ENCODE peak calls at places on chromosomes 13 and 19, in six cellular contexts. I is amniotic epithelial cell; Z is pulmonary artery endothelial cell; U is activated CD4-positive, CD25-positive, alpha-beta regulatory T cell treated with anti-CD3 and anti-CD28 coated beads, Interleukin-2, amount 50 U/mL, for 16 hours; N is fibroblast of gingiva; O is GM12891. P is an unnamed sample.

GRCh38 chr13:112616586-112617381 is 28.8 kb upstream of the TUBGCP3 start:
- DNase-seq in I (peak), Z (peak), U (no peak), N (peak), O (peak), P (no peak)

GRCh38 chr13:78978381-78978998 is 319.5 kb upstream of the OBI1 start:
- DNase-seq in I (peak), Z (peak), U (no peak), N (peak), O (peak), P (peak)

GRCh38 chr13:30742896-30743295 is 7.6 kb downstream of the ALOX5AP start:
- DNase-seq in I (no peak), Z (no peak), U (no peak), N (no peak), O (no peak), P (no peak)

GRCh38 chr19:18946335-18946734 is 5.3 kb upstream of the HOMER3 start:
- DNase-seq in I (no peak), Z (no peak), U (no peak), N (no peak), O (no peak), P (no peak)

GRCh38 chr13:21689097-21689496 is 18.2 kb downstream of the FGF9 start:
- DNase-seq in I (no peak), Z (no peak), U (no peak), N (no peak), O (no peak), P (no peak)

GRCh38 chr13:112974676-112975075 is 5.7 kb downstream of the MCF2L start:
- DNase-seq in I (no peak), Z (no peak), U (no peak), N (no peak), O (no peak), P (no peak)

GRCh38 chr13:113497217-113497616 is 6.7 kb upstream of the DCUN1D2 start:
- DNase-seq in I (no peak), Z (no peak), U (no peak), N (no peak), O (no peak), P (no peak)

GRCh38 chr19:48569814-48570213 is 17.8 kb downstream of the SULT2B1 start:
- DNase-seq in I (no peak), Z (no peak), U (no peak), N (peak), O (no peak), P (no peak)

GRCh38 chr19:38736036-38736412 is 8.2 kb downstream of the CAPN12 start:
- DNase-seq in I (no peak), Z (no peak), U (no peak), N (no peak), O (no peak), P (peak)

GRCh38 chr19:42254083-42254849 is 662 bp downstream of the ERF start:
- DNase-seq in I (peak), Z (no peak), U (peak), N (peak), O (peak), P (peak)

GRCh38 chr19:18431351-18432197 is 6.4 kb downstream of the ISYNA1 start:
- DNase-seq in I (no peak), Z (no peak), U (no peak), N (no peak), O (no peak), P (no peak)

GRCh38 chr19:1066748-1067340 is at the start of gene ARHGAP45:
- DNase-seq in I (no peak), Z (no peak), U (peak), N (no peak), O (peak), P (peak)

GRCh38 chr13:100273138-100273537 is 184.2 kb downstream of the PCCA start:
- DNase-seq in I (no peak), Z (no peak), U (no peak), N (no peak), O (no peak), P (no peak)

GRCh38 chr13:105047676-105048295 is 1487.7 kb downstream of the EFNB2 start:
- DNase-seq in I (no peak), Z (no peak), U (no peak), N (no peak), O (no peak), P (no peak)

GRCh38 chr13:42071667-42072419 is 23.4 kb downstream of the DGKH start:
- DNase-seq in I (peak), Z (no peak), U (no peak), N (no peak), O (no peak), P (peak)

GRCh38 chr13:90732049-90732448 is 615.4 kb upstream of the MIR17HG start:
- DNase-seq in I (peak), Z (no peak), U (no peak), N (no peak), O (no peak), P (no peak)

GRCh38 chr13:114152831-114153371 is 20.5 kb upstream of the RASA3 start:
- DNase-seq in I (no peak), Z (no peak), U (no peak), N (peak), O (no peak), P (no peak)